ENCODE peak calls at places on chromosomes 13 and 19, in nine cellular contexts. L, Z, V, G, T, Q, P, R and I are unnamed samples.

GRCh38 chr13:73198888-73199497 is 140.2 kb downstream of the KLF5 start:
- DNase-seq in G (no peak), L (no peak), Q (no peak), R (no peak), V (no peak), P (no peak), T (no peak), Z (no peak), I (no peak)

GRCh38 chr13:62747629-62748028 is 1332.0 kb upstream of the PCDH20 start:
- DNase-seq in P (no peak), V (no peak), L (no peak), T (no peak), G (no peak), Q (no peak), R (no peak), Z (no peak), I (no peak)

GRCh38 chr19:55452381-55453325 is 8.8 kb downstream of the ISOC2 start:
- DNase-seq in G (peak; percentile 32), T (peak; percentile 40), Z (no peak), L (no peak), P (peak; percentile 76), Q (peak; percentile 65), R (no peak), V (no peak), I (peak; percentile 73)

GRCh38 chr19:11382898-11383705 is 1.0 kb downstream of the EPOR start:
- DNase-seq in L (no peak), V (peak; percentile 20), T (no peak), G (peak; percentile 18), Z (no peak), P (peak; percentile 76), Q (no peak), R (peak; percentile 19), I (peak; percentile 44)

GRCh38 chr13:44075113-44075512 is 195.4 kb downstream of the LACC1 start:
- DNase-seq in L (no peak), G (peak; percentile 1), Z (no peak), T (no peak), R (no peak), Q (no peak), P (no peak), V (no peak), I (no peak)

GRCh38 chr19:8571006-8571411 is 6.2 kb downstream of the MYO1F start:
- DNase-seq in Q (peak; percentile 20), Z (no peak), V (peak; percentile 15), P (peak; percentile 44), G (no peak), R (peak; percentile 47), T (no peak), L (no peak), I (no peak)

GRCh38 chr19:13839938-13840750 is 36.8 kb upstream of the NANOS3 start:
- DNase-seq in Z (no peak), R (no peak), T (peak; percentile 80), Q (no peak), G (no peak), P (peak; percentile 76), L (no peak), V (peak; percentile 67), I (no peak)

GRCh38 chr19:5926641-5927438 is 12.8 kb downstream of the CAPS start:
- DNase-seq in L (peak; percentile 83), T (no peak), P (peak; percentile 64), V (peak; percentile 72), Z (no peak), Q (peak; percentile 64), R (no peak), G (no peak), I (no peak)

GRCh38 chr19:44718441-44719261 is 19.7 kb downstream of the CEACAM16 start:
- DNase-seq in T (no peak), G (no peak), Q (peak; percentile 70), P (peak; percentile 79), Z (no peak), L (no peak), R (no peak), V (no peak), I (no peak)

GRCh38 chr13:40971321-40971720 is 47.8 kb downstream of the ELF1 start:
- DNase-seq in T (no peak), R (no peak), P (no peak), Q (no peak), L (no peak), G (no peak), V (no peak), Z (no peak), I (no peak)

GRCh38 chr19:42563352-42564210 is 31.1 kb downstream of the CEACAM8 start:
- DNase-seq in L (peak; percentile 10), Q (peak; percentile 36), V (no peak), T (peak; percentile 22), Z (no peak), G (peak; percentile 34), R (no peak), P (peak; percentile 35), I (peak; percentile 24)